ENCODE peak calls at places on chromosomes 11 and 22, in nine cellular contexts. H is astrocyte, X is H9, W is K562, J is MM.1S, T is HepG2, N is PC-3, E is endothelial cell of umbilical vein, Q is hepatocyte. K is an unnamed sample.

GRCh38 chr11:118007040-118007439 is 20.8 kb downstream of the IL10RA start:
- DNase-seq in H (no peak), X (no peak), W (no peak), J (no peak), T (no peak), N (no peak), E (no peak), Q (no peak), K (no peak)

GRCh38 chr11:101974771-101975170 is 58.4 kb upstream of the ANGPTL5 start:
- DNase-seq in H (no peak), X (no peak), W (no peak), J (no peak), T (no peak), N (no peak), E (no peak), Q (no peak), K (no peak)

GRCh38 chr22:39574779-39575551 is 4.4 kb downstream of the CACNA1I start:
- DNase-seq in H (peak; percentile 91), X (no peak), W (peak; percentile 68), J (no peak), T (peak; percentile 28), N (peak; percentile 86), E (peak; percentile 80), Q (peak; percentile 68), K (peak; percentile 82)

GRCh38 chr11:57476223-57476882 is 16.0 kb downstream of the RTN4RL2 start:
- DNase-seq in H (no peak), X (peak; percentile 43), W (no peak), J (peak; percentile 35), T (no peak), N (peak; percentile 43), E (no peak), Q (peak; percentile 60), K (no peak)

GRCh38 chr11:911890-912219 is 1.2 kb upstream of the CHID1 start:
- DNase-seq in H (no peak), X (no peak), W (no peak), J (no peak), T (no peak), N (no peak), E (no peak), Q (no peak), K (no peak)

GRCh38 chr11:18696638-18697225 is 1.8 kb upstream of the TMEM86A start:
- DNase-seq in H (peak; percentile 41), X (no peak), W (no peak), J (no peak), T (no peak), N (peak; percentile 22), E (no peak), Q (no peak), K (peak; percentile 46)

GRCh38 chr22:37599161-37599560 is 9.5 kb upstream of the GGA1 start:
- DNase-seq in H (no peak), X (no peak), W (no peak), J (no peak), T (no peak), N (peak; percentile 8), E (no peak), Q (no peak), K (no peak)

GRCh38 chr11:122737951-122738693 is 82.6 kb downstream of the UBASH3B start:
- DNase-seq in H (no peak), X (no peak), W (no peak), J (no peak), T (peak; percentile 51), N (peak; percentile 72), E (peak; percentile 68), Q (no peak), K (no peak)

GRCh38 chr11:113176971-113177370 is 137.4 kb upstream of the TTC12 start:
- DNase-seq in H (peak; percentile 95), X (no peak), W (no peak), J (no peak), T (no peak), N (no peak), E (no peak), Q (no peak), K (peak; percentile 79)

GRCh38 chr11:120398184-120398583 is 62.0 kb downstream of the ARHGEF12 start:
- DNase-seq in H (peak; percentile 76), X (no peak), W (no peak), J (no peak), T (no peak), N (no peak), E (no peak), Q (no peak), K (no peak)

GRCh38 chr11:134468796-134469195 is 56.8 kb upstream of the B3GAT1 start:
- DNase-seq in H (no peak), X (no peak), W (no peak), J (no peak), T (no peak), N (no peak), E (no peak), Q (no peak), K (no peak)

GRCh38 chr11:9565822-9566560 is 7.5 kb upstream of the WEE1 start:
- DNase-seq in H (peak; percentile 100), X (peak; percentile 89), W (peak; percentile 80), J (peak; percentile 74), T (peak; percentile 99), N (peak; percentile 99), E (peak; percentile 99), Q (peak; percentile 92), K (peak; percentile 100)

GRCh38 chr11:66744485-66745355 is 15.7 kb upstream of the SPTBN2 start:
- DNase-seq in H (peak; percentile 22), X (peak; percentile 76), W (peak; percentile 98), J (peak; percentile 89), T (peak; percentile 58), N (peak; percentile 94), E (peak; percentile 84), Q (peak; percentile 93), K (peak; percentile 43)

GRCh38 chr22:46056169-46057041 is 79.4 kb upstream of the WNT7B start:
- DNase-seq in H (peak; percentile 63), X (no peak), W (no peak), J (no peak), T (no peak), N (peak; percentile 36), E (no peak), Q (no peak), K (no peak)

GRCh38 chr11:76783294-76783900 is at the start of gene TSKU:
- DNase-seq in H (peak; percentile 29), X (peak; percentile 81), W (no peak), J (no peak), T (no peak), N (peak; percentile 27), E (no peak), Q (no peak), K (peak; percentile 24)

GRCh38 chr11:117045956-117046355 is 52.3 kb downstream of the SIK3 start:
- DNase-seq in H (no peak), X (no peak), W (no peak), J (no peak), T (peak; percentile 78), N (peak; percentile 85), E (no peak), Q (no peak), K (peak; percentile 70)

GRCh38 chr11:96275807-96276594 is 67.0 kb downstream of the MAML2 start:
- DNase-seq in H (peak; percentile 59), X (no peak), W (no peak), J (no peak), T (no peak), N (no peak), E (no peak), Q (peak; percentile 24), K (peak; percentile 70)

GRCh38 chr22:33126881-33127280 is 68.7 kb upstream of the SYN3 start:
- DNase-seq in H (no peak), X (peak; percentile 38), W (no peak), J (peak; percentile 9), T (peak; percentile 39), N (no peak), E (no peak), Q (peak; percentile 32), K (no peak)

DNA sequence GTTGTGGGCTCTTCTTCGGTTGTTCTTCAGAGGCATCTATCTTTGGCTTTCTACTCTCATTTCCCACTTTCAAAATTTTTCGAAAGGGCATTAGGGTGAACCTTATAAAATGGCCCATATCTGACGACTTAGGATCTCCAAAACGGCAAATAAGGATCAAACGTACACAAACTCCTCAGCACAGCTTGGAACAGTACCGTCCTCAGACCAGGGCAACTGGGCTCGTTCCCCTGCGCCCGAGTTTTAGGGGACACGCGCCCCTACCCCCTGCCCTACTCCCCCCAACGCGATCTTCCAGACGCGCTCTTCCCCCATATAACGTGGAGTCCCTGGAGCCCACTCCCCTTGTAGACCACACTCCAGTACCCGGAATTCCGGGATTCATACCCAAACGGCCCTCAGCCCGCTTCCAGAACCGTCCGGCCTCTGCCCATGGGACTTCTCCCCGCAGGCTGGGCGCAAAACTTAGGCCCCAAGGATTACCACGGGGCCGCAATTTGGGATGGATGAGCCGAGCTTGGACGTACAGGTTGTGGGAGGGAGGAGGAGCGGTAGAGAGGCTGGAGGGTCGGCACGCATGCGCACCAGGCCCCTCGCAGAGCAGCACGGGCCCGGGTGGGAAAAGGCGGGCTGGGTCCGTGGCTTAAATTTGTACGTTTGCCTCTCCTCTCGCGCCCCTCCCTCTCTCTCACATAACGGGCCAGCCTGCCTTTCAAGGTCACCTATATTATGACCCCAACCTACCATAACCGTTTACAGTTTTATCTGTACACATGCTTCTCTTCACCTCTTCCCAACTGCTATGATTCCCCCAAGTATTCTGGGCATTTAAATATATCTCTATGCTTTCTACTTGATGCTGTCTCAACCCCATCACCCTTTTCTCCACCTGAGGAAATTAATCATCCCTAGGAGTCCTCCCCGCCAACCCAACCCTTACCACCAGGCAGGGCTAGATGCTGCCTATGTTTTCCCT is 3.4 kb downstream of the CCDC89 start:
- DNase-seq in H (peak; percentile 30), X (no peak), W (peak; percentile 16), J (no peak), T (no peak), N (no peak), E (peak; percentile 57), Q (no peak), K (peak; percentile 67)
- H2AFZ ChIP-seq in H (peak overlapping the region; percentile 88), X (no peak overlapping the region), W (peak overlapping the region; percentile 69), J (no peak overlapping the region), T (no peak overlapping the region), N (peak overlapping the region; percentile 62), E (peak overlapping the region; percentile 97), Q (no peak overlapping the region), K (peak overlapping the region; percentile 74)

GRCh38 chr11:105757107-105757506 is 147.2 kb downstream of the GRIA4 start:
- DNase-seq in H (no peak), X (no peak), W (no peak), J (no peak), T (no peak), N (no peak), E (no peak), Q (no peak), K (no peak)
- TF ChIP-seq CTCF in H (no peak), X (no peak), W (no peak), J (no peak), T (no peak), N (no peak), E (no peak), Q (no peak), K (no peak)

GRCh38 chr11:34053161-34053686 is 1.7 kb downstream of the CAPRIN1 start:
- DNase-seq in H (peak; percentile 55), X (peak; percentile 55), W (peak; percentile 49), J (peak; percentile 79), T (peak; percentile 67), N (peak; percentile 49), E (peak; percentile 80), Q (peak; percentile 85), K (peak; percentile 81)
- H2AFZ ChIP-seq in H (peak overlapping the region; percentile 8), X (no peak overlapping the region), W (no peak overlapping the region), J (peak overlapping the region; percentile 8), T (no peak overlapping the region), N (peak overlapping the region; percentile 59), E (no peak overlapping the region), Q (peak overlapping the region; percentile 54), K (no peak overlapping the region)

DNA sequence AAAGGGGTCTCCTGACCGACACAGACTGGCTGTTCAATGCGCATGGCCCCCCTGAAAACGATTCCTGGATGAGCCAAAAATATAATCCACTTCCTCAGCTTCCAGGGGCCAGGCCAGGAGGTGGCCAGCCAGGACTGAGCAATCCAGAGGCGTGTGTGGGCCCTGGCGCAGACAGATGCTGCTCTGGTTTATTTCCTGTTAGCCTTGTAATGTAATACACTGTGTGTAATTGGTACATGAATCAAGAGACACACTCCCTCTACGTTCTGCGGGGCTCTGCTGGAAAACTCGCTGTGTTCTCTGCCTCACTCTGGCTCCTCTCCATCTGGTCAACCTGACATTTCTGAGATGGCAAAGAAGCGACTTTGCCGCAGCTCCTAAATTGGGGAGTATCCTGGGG is 26.3 kb upstream of the ISX start:
- DNase-seq in H (no peak), X (no peak), W (no peak), J (no peak), T (no peak), N (no peak), E (no peak), Q (peak; percentile 21), K (no peak)
- TF ChIP-seq CTCF in H (no peak), X (no peak), W (no peak), J (no peak), T (no peak), N (no peak), E (no peak), Q (no peak), K (no peak)